ENCODE peak calls at places on chromosomes 16 and 17, in seven cellular contexts. F, P, Q, N, C, B and D are unnamed samples.

GRCh38 chr17:60622961-60623360 is 23.0 kb downstream of the PPM1D start:
- DNase-seq in F (no peak), P (no peak), Q (no peak), N (no peak), C (no peak), B (no peak), D (no peak)

GRCh38 chr16:450800-451512 is 25.5 kb downstream of the RAB11FIP3 start:
- DNase-seq in F (no peak), P (peak), Q (no peak), N (no peak), C (no peak), B (no peak), D (no peak)

GRCh38 chr17:8029121-8029520 is 9.7 kb upstream of the ALOX15B start:
- DNase-seq in F (no peak), P (no peak), Q (no peak), N (no peak), C (no peak), B (no peak), D (no peak)

GRCh38 chr17:77280304-77280910 is 139.6 kb downstream of the SEC14L1 start:
- DNase-seq in F (no peak), P (no peak), Q (no peak), N (no peak), C (peak), B (no peak), D (no peak)

GRCh38 chr17:41974031-41974430 is 7.4 kb downstream of the CNP start:
- DNase-seq in F (no peak), P (no peak), Q (no peak), N (no peak), C (no peak), B (no peak), D (no peak)

GRCh38 chr17:5929721-5930120 is 140.5 kb upstream of the WSCD1 start:
- DNase-seq in F (no peak), P (no peak), Q (no peak), N (no peak), C (no peak), B (no peak), D (no peak)

GRCh38 chr17:31803494-31804213 is 55.4 kb downstream of the COPRS start:
- DNase-seq in F (no peak), P (peak), Q (no peak), N (no peak), C (no peak), B (no peak), D (no peak)

GRCh38 chr17:63399856-63400255 is 46.2 kb downstream of the CYB561 start:
- DNase-seq in F (peak), P (peak), Q (no peak), N (no peak), C (peak), B (peak), D (no peak)

GRCh38 chr17:78338860-78339259 is 21.0 kb downstream of the SOCS3 start:
- DNase-seq in F (no peak), P (no peak), Q (no peak), N (no peak), C (no peak), B (no peak), D (no peak)

GRCh38 chr16:25707982-25708583 is 16.3 kb downstream of the HS3ST4 start:
- DNase-seq in F (no peak), P (no peak), Q (no peak), N (no peak), C (no peak), B (no peak), D (no peak)

GRCh38 chr17:15255713-15256454 is 9.2 kb downstream of the PMP22 start:
- DNase-seq in F (no peak), P (no peak), Q (no peak), N (no peak), C (no peak), B (peak), D (no peak)

GRCh38 chr16:67423634-67424575 is 7.0 kb upstream of the HSD11B2 start:
- DNase-seq in F (no peak), P (no peak), Q (no peak), N (no peak), C (no peak), B (no peak), D (no peak)

GRCh38 chr17:50102164-50102991 is 7.2 kb downstream of the PDK2 start:
- DNase-seq in F (peak), P (peak), Q (no peak), N (no peak), C (no peak), B (peak), D (no peak)